ENCODE peak calls at places on chromosome 6, in ten cellular contexts. M is ELR; Q is HCEC 1CT; W is SJSA1; C is activated gamma-delta T cell; N is T-helper 2 cell treated with Interferon-gamma antibody and Interleukin-4, amounts not matched to agents 5 μg/mL and 100 μg/mL, for 36 hours; Z is T47D; L is heart right ventricle; G is globus pallidus; B is anterior cingulate cortex. Y is an unnamed sample.

GRCh38 chr6:133377219-133377618 is 136.1 kb downstream of the EYA4 start:
- DNase-seq in M (no peak), Q (no peak), W (no peak), C (no peak), N (no peak), Z (no peak), L (no peak), G (no peak), B (no peak), Y (no peak)

GRCh38 chr6:9131616-9132015 is 696.3 kb upstream of the SLC35B3 start:
- DNase-seq in M (no peak), Q (no peak), W (no peak), C (no peak), N (no peak), Z (peak), L (no peak), G (no peak), B (no peak), Y (no peak)

GRCh38 chr6:34920097-34920496 is 31.0 kb downstream of the ANKS1A start:
- DNase-seq in M (no peak), Q (no peak), W (no peak), C (no peak), N (no peak), Z (no peak), L (no peak), G (no peak), B (no peak), Y (no peak)

GRCh38 chr6:87308970-87309369 is 13.4 kb upstream of the SMIM8 start:
- DNase-seq in M (no peak), Q (no peak), W (no peak), C (no peak), N (no peak), Z (no peak), L (no peak), G (no peak), B (no peak), Y (no peak)

GRCh38 chr6:25370175-25371036 is 91.2 kb downstream of the CARMIL1 start:
- DNase-seq in M (no peak), Q (no peak), W (no peak), C (no peak), N (peak), Z (no peak), L (no peak), G (no peak), B (no peak), Y (no peak)

GRCh38 chr6:36126553-36127458 is 3.5 kb upstream of the MAPK13 start:
- DNase-seq in M (peak), Q (peak), W (no peak), C (no peak), N (no peak), Z (no peak), L (no peak), G (no peak), B (no peak), Y (no peak)

GRCh38 chr6:159969204-159969912 is 476 bp downstream of the IGF2R start:
- DNase-seq in M (peak), Q (peak), W (peak), C (peak), N (peak), Z (peak), L (peak), G (no peak), B (no peak), Y (peak)

GRCh38 chr6:104607501-104607900 is 252.2 kb downstream of the HACE1 start:
- DNase-seq in M (no peak), Q (no peak), W (no peak), C (no peak), N (peak), Z (no peak), L (no peak), G (no peak), B (no peak), Y (no peak)

GRCh38 chr6:5213851-5214507 is 46.8 kb downstream of the LYRM4 start:
- DNase-seq in M (peak), Q (peak), W (peak), C (no peak), N (no peak), Z (no peak), L (peak), G (no peak), B (no peak), Y (no peak)

GRCh38 chr6:40336986-40337780 is 250.0 kb downstream of the LRFN2 start:
- DNase-seq in M (no peak), Q (no peak), W (no peak), C (no peak), N (no peak), Z (no peak), L (no peak), G (no peak), B (no peak), Y (no peak)

GRCh38 chr6:148502083-148502772 is 159.6 kb downstream of the SASH1 start:
- DNase-seq in M (peak), Q (no peak), W (no peak), C (no peak), N (no peak), Z (no peak), L (no peak), G (no peak), B (no peak), Y (no peak)

GRCh38 chr6:44002591-44003344 is 124.5 kb downstream of the MRPL14 start:
- DNase-seq in M (peak), Q (no peak), W (no peak), C (peak), N (peak), Z (peak), L (peak), G (no peak), B (peak), Y (peak)

GRCh38 chr6:166659581-166659980 is 32.5 kb upstream of the RPS6KA2 start:
- DNase-seq in M (no peak), Q (no peak), W (no peak), C (no peak), N (no peak), Z (no peak), L (no peak), G (no peak), B (no peak), Y (no peak)

GRCh38 chr6:139508023-139508422 is 133.6 kb upstream of the CITED2 start:
- DNase-seq in M (no peak), Q (peak), W (no peak), C (no peak), N (no peak), Z (no peak), L (no peak), G (no peak), B (no peak), Y (no peak)